ENCODE peak calls at places on chromosomes 1 and 21, in four cellular contexts. A is uterus, Y is thyroid gland, W is body of pancreas. F is an unnamed sample. For H3K4me1 and H3K27me3, the result is how much of the 10 kb centered on the place peaks cover.

GRCh38 chr1:201461193-201461657 is 7.8 kb downstream of the PHLDA3 start:
- DNase-seq in A (peak), W (peak), Y (peak), F (no peak)

GRCh38 chr1:53508056-53508990 is 49.1 kb downstream of the DMRTB1 start:
- DNase-seq in W (no peak), A (no peak), Y (no peak), F (no peak)

GRCh38 chr1:200452850-200453543 is 43.2 kb upstream of the ZNF281 start:
- DNase-seq in W (no peak), Y (no peak), A (no peak), F (no peak)

GRCh38 chr1:10939654-10940450 is 72.6 kb upstream of the TARDBP start:
- DNase-seq in A (no peak), W (no peak), Y (no peak), F (no peak)

GRCh38 chr1:15128520-15129313 is 24.8 kb upstream of the TMEM51 start:
- DNase-seq in Y (peak), W (peak), A (peak), F (peak)

GRCh38 chr1:28973850-28974841 is 59.8 kb downstream of the EPB41 start:
- DNase-seq in W (no peak), Y (no peak), A (no peak), F (no peak)

GRCh38 chr1:45405636-45406035 is 65.4 kb upstream of the MUTYH start:
- DNase-seq in Y (no peak), W (no peak), A (no peak), F (no peak)

GRCh38 chr1:180849031-180849775 is 63.5 kb upstream of the KIAA1614 start:
- DNase-seq in A (no peak), W (peak), Y (no peak), F (no peak)

GRCh38 chr1:90579212-90579802 is 137.8 kb downstream of the BARHL2 start:
- DNase-seq in A (no peak), Y (no peak), W (no peak), F (no peak)

GRCh38 chr1:35810096-35810860 is 2.5 kb downstream of the AGO4 start:
- DNase-seq in A (no peak), W (no peak), Y (no peak), F (no peak)

GRCh38 chr1:2968471-2968881 is 52.8 kb upstream of the ACTRT2 start:
- DNase-seq in W (peak), Y (no peak), A (no peak), F (no peak)

GRCh38 chr1:236438614-236439013 is 44.5 kb downstream of the EDARADD start:
- DNase-seq in A (no peak), W (no peak), Y (no peak), F (no peak)

GRCh38 chr1:70286453-70286852 is 65.3 kb downstream of the SRSF11 start:
- DNase-seq in Y (no peak), A (no peak), W (no peak), F (no peak)

GRCh38 chr1:3899776-3900149 is 309 bp downstream of the C1orf174 start:
- DNase-seq in W (no peak), A (no peak), Y (peak), F (no peak)

GRCh38 chr1:174982971-174983689 is 16.6 kb upstream of the CACYBP start:
- DNase-seq in A (no peak), W (peak), Y (no peak), F (no peak)

GRCh38 chr1:37558411-37558810 is 1.7 kb downstream of the DNALI1 start:
- DNase-seq in A (no peak), Y (no peak), W (no peak), F (no peak)

GRCh38 chr1:37557402-37557801 is 662 bp downstream of the DNALI1 start:
- DNase-seq in A (no peak), W (no peak), Y (no peak), F (no peak)

GRCh38 chr1:37561096-37561793 is 4.5 kb downstream of the DNALI1 start:
- DNase-seq in Y (no peak), W (no peak), A (no peak), F (no peak)

GRCh38 chr1:37556712-37557196 is at the start of gene DNALI1:
- DNase-seq in A (peak), Y (peak), W (peak), F (peak)

DNA sequence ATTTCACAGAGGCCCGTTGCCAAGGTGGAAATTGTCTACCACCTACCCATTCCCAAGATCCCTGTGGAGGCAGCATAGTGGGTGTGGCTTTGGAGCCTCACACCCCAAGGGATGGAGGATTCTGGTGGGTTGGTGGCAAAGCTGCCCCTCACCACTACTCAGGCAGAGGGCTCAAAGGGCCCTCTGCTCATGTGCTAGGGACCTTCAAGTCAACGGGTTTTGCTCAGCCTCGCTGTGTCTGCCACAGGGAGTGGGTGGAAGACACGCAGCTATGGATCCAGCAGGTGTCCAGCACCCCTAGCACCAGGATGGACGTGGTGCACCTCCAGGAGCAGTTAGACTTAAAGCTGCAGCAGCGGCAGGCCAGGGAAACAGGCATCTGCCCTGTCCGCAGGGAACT is 2.3 kb downstream of the DNALI1 start:
- DNase-seq in A (no peak), Y (no peak), W (no peak), F (no peak)
- H3K4me1 ChIP-seq in A (under half), Y (under half), W (under half), F (under half)

GRCh38 chr1:234554157-234554477 is 55.9 kb downstream of the IRF2BP2 start:
- DNase-seq in W (no peak), A (peak), Y (no peak), F (no peak)

GRCh38 chr1:234551032-234551378 is 59.0 kb downstream of the IRF2BP2 start:
- DNase-seq in A (no peak), W (no peak), Y (no peak), F (no peak)

GRCh38 chr1:234554478-234555311 is 55.3 kb downstream of the IRF2BP2 start:
- DNase-seq in W (peak), A (peak), Y (no peak), F (no peak)

GRCh38 chr1:234555390-234556112 is 54.4 kb downstream of the IRF2BP2 start:
- DNase-seq in Y (no peak), A (no peak), W (no peak), F (no peak)

DNA sequence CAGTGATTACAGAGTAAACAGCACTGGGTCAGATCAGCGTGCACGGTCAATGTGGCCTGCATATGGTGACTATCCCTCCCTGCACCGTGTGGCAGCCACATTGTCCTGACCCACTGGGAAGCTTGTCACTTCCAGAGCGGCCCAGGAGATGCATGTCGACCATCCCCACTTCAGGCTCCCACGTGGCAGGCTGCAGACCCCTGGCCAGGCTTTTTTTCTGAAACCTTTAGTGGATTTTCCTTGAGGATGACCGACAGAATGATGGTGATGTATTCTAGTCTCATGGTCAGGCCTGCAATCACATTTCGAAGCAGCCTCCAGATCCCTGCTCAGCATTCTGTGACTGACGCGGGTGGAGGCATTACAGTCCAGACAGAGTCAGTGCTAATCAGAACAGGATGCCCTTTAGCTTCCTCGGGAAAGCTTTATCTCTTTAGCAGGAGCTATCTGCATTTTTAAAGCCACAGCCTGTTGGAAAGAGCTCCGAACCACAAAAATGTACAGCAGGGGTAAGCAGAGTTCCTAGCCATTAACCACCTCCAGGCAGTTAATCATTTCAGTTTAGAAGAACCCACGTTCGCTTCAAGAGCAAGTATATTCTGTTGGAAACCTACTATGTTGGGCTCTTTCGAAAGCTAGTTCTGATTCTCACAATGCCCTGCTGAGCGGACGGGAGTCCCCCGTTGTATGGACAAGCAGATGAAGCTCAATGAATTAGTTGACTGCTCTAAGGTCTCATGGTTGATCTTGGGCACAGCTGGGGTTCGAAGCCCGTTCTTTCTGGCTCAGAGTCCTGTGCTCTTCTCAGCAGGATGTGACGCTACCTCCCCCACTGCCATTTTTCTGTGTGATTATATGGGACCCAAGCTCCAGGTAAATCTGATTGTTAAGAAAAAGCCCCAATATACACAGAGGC is 56.5 kb downstream of the IRF2BP2 start:
- DNase-seq in W (no peak), Y (no peak), A (no peak), F (peak)
- H3K27me3 ChIP-seq in W (under half), Y (under half), A (under half), F (under half)

GRCh38 chr1:196074182-196074581 is 534.1 kb downstream of the KCNT2 start:
- DNase-seq in A (no peak), Y (no peak), W (no peak), F (no peak)
- TF ChIP-seq POLR2A in A (no peak), Y (no peak), W (no peak), F (no peak)

DNA sequence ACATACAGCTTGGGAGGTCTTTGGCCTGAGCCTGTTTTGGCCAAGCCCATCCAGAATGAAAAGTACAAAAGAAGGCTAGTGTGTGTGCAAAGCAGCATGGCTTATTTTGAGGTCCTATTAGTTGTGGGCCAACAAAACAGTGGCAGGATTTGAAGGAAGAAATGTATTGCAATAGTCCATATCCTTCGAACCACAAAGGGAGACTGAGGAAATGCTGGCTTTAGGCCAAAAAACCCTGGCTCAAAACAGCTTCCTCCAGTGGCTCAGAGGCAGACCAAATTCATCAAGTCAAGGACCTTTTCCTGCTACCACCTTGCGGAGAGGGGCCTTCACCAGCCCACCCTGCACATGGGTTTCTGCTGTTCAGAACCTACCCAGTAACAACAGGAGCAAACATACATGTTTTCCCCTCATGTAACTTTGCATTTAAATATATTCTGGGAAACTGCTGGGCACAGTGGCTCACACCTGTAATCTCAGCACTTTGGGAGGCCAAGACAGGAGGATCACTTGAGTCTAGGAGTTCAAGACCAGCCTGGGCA is 43.3 kb downstream of the VPS26C start:
- DNase-seq in A (no peak), Y (no peak), W (no peak), F (no peak)
- H3K4me1 ChIP-seq in A (under half), Y (under half), W (under half), F (under half)

F was measured in heart left ventricle.